ENCODE peak calls at places on chromosomes 2 and 18, in nine cellular contexts. D is kidney; L is CD4-positive, alpha-beta T cell; W is CD8-positive, alpha-beta T cell; J is left ventricle myocardium inferior; I is sigmoid colon; R is CD8-positive, alpha-beta memory T cell; P is IMR-90; M is heart right ventricle. C is an unnamed sample.

GRCh38 chr2:59622599-59623308 is 930.7 kb downstream of the BCL11A start:
- DNase-seq in R (no peak), W (no peak), D (no peak), L (no peak), P (no peak), J (no peak), I (no peak), M (no peak), C (no peak)

GRCh38 chr2:35292269-35292668 is 1063.3 kb upstream of the CRIM1 start:
- DNase-seq in L (no peak), D (no peak), M (no peak), P (no peak), J (no peak), W (no peak), I (no peak), R (no peak), C (no peak)

GRCh38 chr2:76564734-76565133 is 854.0 kb upstream of the GCFC2 start:
- DNase-seq in P (no peak), J (no peak), L (no peak), R (no peak), W (no peak), D (no peak), I (no peak), M (no peak), C (no peak)

GRCh38 chr2:100983684-100984310 is 18.3 kb upstream of the RPL31 start:
- DNase-seq in M (no peak), D (no peak), R (no peak), L (no peak), J (no peak), W (no peak), P (no peak), I (peak), C (no peak)

GRCh38 chr2:127041259-127041970 is 65.5 kb downstream of the BIN1 start:
- DNase-seq in J (no peak), R (no peak), M (no peak), L (no peak), D (no peak), I (peak), W (peak), P (no peak), C (no peak)

GRCh38 chr2:201182650-201183372 is at the start of gene CASP10:
- DNase-seq in I (no peak), L (no peak), J (no peak), D (no peak), M (no peak), R (no peak), W (no peak), P (peak), C (no peak)

GRCh38 chr2:137705296-137705695 is 259.0 kb upstream of the HNMT start:
- DNase-seq in M (no peak), P (no peak), D (no peak), L (no peak), R (no peak), W (no peak), I (no peak), J (no peak), C (no peak)

GRCh38 chr2:230711224-230711623 is 1.4 kb upstream of the CAB39 start:
- DNase-seq in R (no peak), P (no peak), W (no peak), I (no peak), D (peak), M (no peak), J (no peak), L (no peak), C (no peak)

GRCh38 chr18:74234326-74235171 is 57.2 kb downstream of the CYB5A start:
- DNase-seq in P (peak), J (no peak), I (peak), D (no peak), M (no peak), W (no peak), L (no peak), R (no peak), C (no peak)

GRCh38 chr2:191746306-191746705 is 68.4 kb downstream of the NABP1 start:
- DNase-seq in P (no peak), L (no peak), R (no peak), I (no peak), M (no peak), W (no peak), D (no peak), J (no peak), C (no peak)

GRCh38 chr2:158742536-158742935 is 52.6 kb upstream of the DAPL1 start:
- DNase-seq in I (no peak), R (no peak), L (no peak), J (no peak), D (no peak), M (no peak), W (no peak), P (no peak), C (no peak)

GRCh38 chr2:227430644-227431043 is 41.3 kb upstream of the AGFG1 start:
- DNase-seq in W (no peak), J (no peak), P (no peak), M (no peak), I (no peak), L (no peak), R (no peak), D (no peak), C (no peak)
- H3K27ac ChIP-seq in W (no peak), J (no peak), P (no peak), M (no peak), I (no peak), L (no peak), R (no peak), D (no peak), C (no peak)

GRCh38 chr2:32423536-32423935 is 66.7 kb downstream of the BIRC6 start:
- DNase-seq in M (no peak), R (no peak), W (no peak), I (no peak), P (no peak), J (no peak), D (no peak), L (no peak), C (no peak)
- H3K27ac ChIP-seq in M (no peak), R (no peak), W (no peak), I (no peak), P (peak), J (no peak), D (no peak), L (no peak), C (no peak)

DNA sequence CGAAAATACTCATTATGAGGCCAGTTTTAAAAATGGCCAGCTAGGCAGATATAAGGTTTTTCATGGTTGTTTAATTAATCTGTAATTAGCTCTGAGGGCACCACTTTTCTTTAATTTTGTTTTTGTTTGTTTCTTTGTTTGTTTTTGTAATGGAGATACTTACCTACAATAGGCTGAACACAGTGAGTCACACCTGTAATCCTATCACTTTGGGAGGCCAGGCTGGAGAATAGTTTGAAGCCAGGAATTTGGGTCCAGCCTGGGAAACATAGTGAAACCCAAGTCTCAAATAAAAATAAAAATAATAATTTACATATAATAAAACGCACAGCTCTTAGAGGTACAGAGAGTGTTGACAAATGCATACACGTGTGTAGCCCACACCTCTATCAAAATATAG is 56.8 kb upstream of the MSH2 start:
- DNase-seq in R (no peak), I (no peak), L (no peak), P (no peak), D (no peak), W (no peak), M (no peak), J (no peak), C (no peak)
- H3K27ac ChIP-seq in R (no peak), I (no peak), L (no peak), P (no peak), D (peak), W (no peak), M (peak), J (peak), C (no peak)

GRCh38 chr2:206203331-206203730 is 43.6 kb downstream of the EEF1B2 start:
- DNase-seq in R (no peak), M (no peak), D (no peak), P (no peak), L (no peak), I (no peak), W (no peak), J (no peak), C (no peak)

GRCh38 chr2:206204710-206205109 is 45.0 kb downstream of the EEF1B2 start:
- DNase-seq in L (no peak), D (no peak), I (no peak), R (no peak), M (no peak), J (no peak), W (no peak), P (no peak), C (no peak)

GRCh38 chr2:206198677-206199076 is 39.0 kb downstream of the EEF1B2 start:
- DNase-seq in I (no peak), R (no peak), L (no peak), J (no peak), D (no peak), P (peak), M (no peak), W (no peak), C (no peak)

GRCh38 chr2:206202446-206202845 is 42.8 kb downstream of the EEF1B2 start:
- DNase-seq in R (no peak), D (no peak), M (no peak), W (no peak), L (no peak), P (no peak), J (no peak), I (no peak), C (no peak)

DNA sequence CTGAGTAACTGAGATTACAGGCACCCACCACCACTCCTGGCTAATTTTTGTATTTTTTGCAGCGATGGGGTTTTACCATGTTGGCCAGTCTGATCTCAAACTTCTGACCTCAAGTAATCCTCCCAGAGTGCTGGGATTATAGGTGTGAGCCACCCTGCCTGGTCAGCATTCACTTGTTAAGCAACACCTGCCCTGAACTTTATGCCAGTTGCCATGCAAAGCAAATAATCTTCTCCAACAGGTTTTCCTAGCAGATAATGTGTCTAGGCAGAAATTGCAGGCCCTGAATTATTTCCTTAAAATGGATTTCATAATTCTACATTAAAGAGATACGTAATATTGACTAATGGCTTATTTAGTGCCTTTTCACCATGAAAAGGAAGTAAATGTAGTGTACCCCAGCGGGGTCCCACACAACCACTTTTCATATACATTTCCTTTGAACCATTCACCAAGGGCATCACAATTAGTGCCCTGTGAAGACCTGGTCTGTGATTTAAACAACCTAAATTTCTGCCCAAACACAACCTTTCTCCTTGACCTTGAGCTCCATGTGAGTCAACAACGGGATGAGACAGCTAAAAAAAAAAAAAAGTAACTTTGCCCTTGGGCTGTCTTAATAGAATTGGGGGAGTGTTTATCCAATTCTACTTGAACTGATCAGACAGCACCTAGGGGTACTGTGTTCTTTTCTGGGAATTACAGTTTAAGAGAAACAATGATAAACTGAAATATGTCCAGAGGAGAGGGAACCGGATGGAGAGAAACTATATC is 41.6 kb downstream of the EEF1B2 start:
- DNase-seq in L (no peak), P (no peak), D (no peak), R (no peak), M (no peak), I (no peak), W (no peak), J (no peak), C (no peak)
- H3K27ac ChIP-seq in L (no peak), P (no peak), D (no peak), R (no peak), M (no peak), I (no peak), W (no peak), J (no peak), C (no peak)